ENCODE peak calls at places on chromosome 20, in eight cellular contexts. One of them, this sample, is unnamed.

GRCh38 chr20:57918546-57918945 is 208.7 kb upstream of the PMEPA1 start:
- DNase-seq in heart right ventricle: no peak
- DNase-seq in GM13976: no peak
- DNase-seq in stomach: no peak
- DNase-seq in fibroblast of lung: no peak
- DNase-seq in dorsolateral prefrontal cortex: no peak
- DNase-seq in neural crest cell: no peak
- DNase-seq in heart left ventricle: no peak
- DNase-seq in this sample: no peak

GRCh38 chr20:62977613-62978558 is 25.4 kb downstream of the SLC17A9 start:
- DNase-seq in heart right ventricle: no peak
- DNase-seq in heart left ventricle: no peak
- DNase-seq in fibroblast of lung: no peak
- DNase-seq in dorsolateral prefrontal cortex: no peak
- DNase-seq in GM13976: peak; percentile 87
- DNase-seq in neural crest cell: no peak
- DNase-seq in stomach: peak; percentile 60
- DNase-seq in this sample: no peak

GRCh38 chr20:57648878-57649616 is 28.8 kb upstream of the ZBP1 start:
- DNase-seq in GM13976: peak; percentile 6
- DNase-seq in neural crest cell: no peak
- DNase-seq in heart right ventricle: no peak
- DNase-seq in fibroblast of lung: no peak
- DNase-seq in stomach: no peak
- DNase-seq in heart left ventricle: no peak
- DNase-seq in dorsolateral prefrontal cortex: no peak
- DNase-seq in this sample: no peak

GRCh38 chr20:20894753-20895152 is 182.3 kb upstream of the RALGAPA2 start:
- DNase-seq in fibroblast of lung: no peak
- DNase-seq in dorsolateral prefrontal cortex: no peak
- DNase-seq in heart left ventricle: peak; percentile 43
- DNase-seq in stomach: no peak
- DNase-seq in GM13976: no peak
- DNase-seq in heart right ventricle: peak; percentile 33
- DNase-seq in neural crest cell: no peak
- DNase-seq in this sample: no peak

GRCh38 chr20:528923-529594 is 14.5 kb downstream of the CSNK2A1 start:
- DNase-seq in dorsolateral prefrontal cortex: no peak
- DNase-seq in GM13976: no peak
- DNase-seq in neural crest cell: no peak
- DNase-seq in fibroblast of lung: peak; percentile 83
- DNase-seq in stomach: no peak
- DNase-seq in heart right ventricle: no peak
- DNase-seq in heart left ventricle: no peak
- DNase-seq in this sample: no peak

GRCh38 chr20:63789836-63790571 is 41.1 kb downstream of the ZBTB46 start:
- DNase-seq in neural crest cell: no peak
- DNase-seq in heart right ventricle: no peak
- DNase-seq in dorsolateral prefrontal cortex: no peak
- DNase-seq in heart left ventricle: no peak
- DNase-seq in GM13976: no peak
- DNase-seq in fibroblast of lung: no peak
- DNase-seq in stomach: no peak
- DNase-seq in this sample: no peak

GRCh38 chr20:57669626-57670025 is 40.2 kb downstream of the PMEPA1 start:
- DNase-seq in stomach: no peak
- DNase-seq in GM13976: no peak
- DNase-seq in neural crest cell: no peak
- DNase-seq in dorsolateral prefrontal cortex: no peak
- DNase-seq in heart right ventricle: no peak
- DNase-seq in heart left ventricle: no peak
- DNase-seq in fibroblast of lung: no peak
- DNase-seq in this sample: no peak

GRCh38 chr20:54123587-54124180 is 50.1 kb downstream of the CYP24A1 start:
- DNase-seq in fibroblast of lung: peak; percentile 99
- DNase-seq in neural crest cell: no peak
- DNase-seq in dorsolateral prefrontal cortex: no peak
- DNase-seq in stomach: peak; percentile 84
- DNase-seq in heart left ventricle: no peak
- DNase-seq in heart right ventricle: no peak
- DNase-seq in GM13976: no peak
- DNase-seq in this sample: peak; percentile 14

GRCh38 chr20:18001131-18001921 is 32.5 kb downstream of the MGME1 start:
- DNase-seq in heart left ventricle: peak; percentile 21
- DNase-seq in neural crest cell: no peak
- DNase-seq in stomach: peak; percentile 75
- DNase-seq in heart right ventricle: peak; percentile 24
- DNase-seq in dorsolateral prefrontal cortex: peak; percentile 49
- DNase-seq in GM13976: no peak
- DNase-seq in fibroblast of lung: peak; percentile 83
- DNase-seq in this sample: no peak

GRCh38 chr20:32535316-32535952 is 49.7 kb downstream of the NOL4L start:
- DNase-seq in stomach: no peak
- DNase-seq in heart left ventricle: no peak
- DNase-seq in heart right ventricle: no peak
- DNase-seq in neural crest cell: no peak
- DNase-seq in fibroblast of lung: no peak
- DNase-seq in GM13976: no peak
- DNase-seq in dorsolateral prefrontal cortex: no peak
- DNase-seq in this sample: no peak

GRCh38 chr20:3731944-3732326 is 550 bp upstream of the HSPA12B start:
- DNase-seq in stomach: no peak
- DNase-seq in heart left ventricle: no peak
- DNase-seq in dorsolateral prefrontal cortex: no peak
- DNase-seq in fibroblast of lung: no peak
- DNase-seq in neural crest cell: no peak
- DNase-seq in GM13976: no peak
- DNase-seq in heart right ventricle: no peak
- DNase-seq in this sample: no peak

GRCh38 chr20:63580796-63581461 is 6.9 kb upstream of the HELZ2 start:
- DNase-seq in stomach: peak; percentile 53
- DNase-seq in neural crest cell: no peak
- DNase-seq in dorsolateral prefrontal cortex: no peak
- DNase-seq in heart right ventricle: no peak
- DNase-seq in fibroblast of lung: peak; percentile 41
- DNase-seq in GM13976: peak; percentile 85
- DNase-seq in heart left ventricle: no peak
- DNase-seq in this sample: no peak

GRCh38 chr20:58453391-58453790 is 61.8 kb downstream of the APCDD1L start:
- DNase-seq in dorsolateral prefrontal cortex: no peak
- DNase-seq in stomach: no peak
- DNase-seq in GM13976: no peak
- DNase-seq in fibroblast of lung: no peak
- DNase-seq in heart left ventricle: no peak
- DNase-seq in neural crest cell: no peak
- DNase-seq in heart right ventricle: no peak
- DNase-seq in this sample: no peak

GRCh38 chr20:17334866-17335412 is 108.1 kb downstream of the PCSK2 start:
- DNase-seq in fibroblast of lung: no peak
- DNase-seq in stomach: no peak
- DNase-seq in heart right ventricle: no peak
- DNase-seq in heart left ventricle: no peak
- DNase-seq in neural crest cell: no peak
- DNase-seq in dorsolateral prefrontal cortex: no peak
- DNase-seq in GM13976: no peak
- DNase-seq in this sample: no peak

GRCh38 chr20:14434379-14435136 is 97.1 kb upstream of the FLRT3 start:
- DNase-seq in dorsolateral prefrontal cortex: no peak
- DNase-seq in GM13976: no peak
- DNase-seq in stomach: no peak
- DNase-seq in heart left ventricle: no peak
- DNase-seq in neural crest cell: no peak
- DNase-seq in heart right ventricle: no peak
- DNase-seq in fibroblast of lung: no peak
- DNase-seq in this sample: no peak

GRCh38 chr20:47204008-47204745 is 152.3 kb downstream of the ZMYND8 start:
- DNase-seq in heart right ventricle: no peak
- DNase-seq in GM13976: no peak
- DNase-seq in heart left ventricle: no peak
- DNase-seq in dorsolateral prefrontal cortex: no peak
- DNase-seq in neural crest cell: no peak
- DNase-seq in stomach: peak; percentile 39
- DNase-seq in fibroblast of lung: peak; percentile 72
- DNase-seq in this sample: no peak

DNA sequence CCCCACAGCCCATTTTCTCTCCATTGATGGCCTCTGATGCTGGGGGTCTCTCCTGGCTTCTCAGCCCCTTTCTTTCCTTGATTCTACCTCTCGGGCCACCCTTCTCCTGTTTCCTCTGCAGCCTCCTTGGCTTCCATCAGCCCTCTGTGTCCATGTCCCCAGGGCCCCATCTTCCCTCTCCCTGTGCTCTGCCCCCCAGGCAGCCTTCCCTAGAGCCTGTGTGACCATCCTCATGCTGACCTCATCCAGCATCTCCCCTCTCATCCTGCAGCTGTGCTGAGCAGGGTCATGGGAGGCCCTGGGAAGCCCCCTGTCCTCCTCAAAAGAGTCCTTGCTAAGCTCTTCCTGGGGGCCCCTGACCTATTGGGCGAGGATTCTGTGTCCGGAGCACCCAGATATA is 73.4 kb upstream of the NNAT start:
- DNase-seq in GM13976: no peak
- DNase-seq in fibroblast of lung: no peak
- DNase-seq in heart right ventricle: no peak
- DNase-seq in neural crest cell: no peak
- DNase-seq in stomach: no peak
- DNase-seq in dorsolateral prefrontal cortex: no peak
- DNase-seq in heart left ventricle: no peak
- DNase-seq in this sample: no peak
- TF ChIP-seq CTCF in GM13976: no peak
- TF ChIP-seq CTCF in fibroblast of lung: no peak
- TF ChIP-seq CTCF in heart right ventricle: no peak
- TF ChIP-seq CTCF in neural crest cell: no peak
- TF ChIP-seq CTCF in stomach: no peak
- TF ChIP-seq CTCF in dorsolateral prefrontal cortex: no peak
- TF ChIP-seq CTCF in heart left ventricle: no peak
- TF ChIP-seq CTCF in this sample: no peak

DNA sequence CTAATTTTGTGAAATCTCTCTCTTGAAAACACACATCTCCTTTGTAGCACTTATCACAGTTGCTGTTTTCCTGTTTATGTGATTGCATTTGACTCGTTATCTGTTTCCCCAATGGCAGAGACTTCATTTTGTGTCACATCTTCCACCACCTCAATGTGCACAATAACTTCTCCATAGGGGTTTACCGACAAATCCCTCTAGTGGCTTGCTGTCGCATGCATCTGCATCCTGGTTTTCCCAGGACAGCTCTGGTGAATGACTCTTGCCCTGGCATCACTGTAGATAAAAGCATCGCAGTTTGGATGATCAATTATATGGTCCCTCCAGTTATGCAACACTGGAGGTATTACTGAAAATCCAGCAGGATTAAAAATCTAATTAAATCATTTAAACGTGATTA is 206.5 kb upstream of the BTBD3 start:
- DNase-seq in stomach: no peak
- DNase-seq in dorsolateral prefrontal cortex: no peak
- DNase-seq in neural crest cell: no peak
- DNase-seq in heart right ventricle: no peak
- DNase-seq in fibroblast of lung: no peak
- DNase-seq in GM13976: no peak
- DNase-seq in heart left ventricle: no peak
- DNase-seq in this sample: no peak
- TF ChIP-seq CTCF in stomach: no peak
- TF ChIP-seq CTCF in dorsolateral prefrontal cortex: no peak
- TF ChIP-seq CTCF in neural crest cell: no peak
- TF ChIP-seq CTCF in heart right ventricle: no peak
- TF ChIP-seq CTCF in fibroblast of lung: no peak
- TF ChIP-seq CTCF in GM13976: no peak
- TF ChIP-seq CTCF in heart left ventricle: no peak
- TF ChIP-seq CTCF in this sample: no peak

GRCh38 chr20:44606725-44607441 is 24.5 kb downstream of the PKIG start:
- DNase-seq in dorsolateral prefrontal cortex: no peak
- DNase-seq in heart left ventricle: no peak
- DNase-seq in fibroblast of lung: no peak
- DNase-seq in heart right ventricle: no peak
- DNase-seq in GM13976: no peak
- DNase-seq in neural crest cell: no peak
- DNase-seq in stomach: no peak
- DNase-seq in this sample: no peak

GRCh38 chr20:44613575-44613974 is 31.2 kb downstream of the PKIG start:
- DNase-seq in heart left ventricle: no peak
- DNase-seq in GM13976: no peak
- DNase-seq in neural crest cell: no peak
- DNase-seq in dorsolateral prefrontal cortex: no peak
- DNase-seq in stomach: no peak
- DNase-seq in heart right ventricle: no peak
- DNase-seq in fibroblast of lung: no peak
- DNase-seq in this sample: no peak

GRCh38 chr20:44610313-44610965 is 28.1 kb downstream of the PKIG start:
- DNase-seq in heart right ventricle: no peak
- DNase-seq in GM13976: no peak
- DNase-seq in neural crest cell: no peak
- DNase-seq in dorsolateral prefrontal cortex: no peak
- DNase-seq in fibroblast of lung: no peak
- DNase-seq in heart left ventricle: no peak
- DNase-seq in stomach: no peak
- DNase-seq in this sample: no peak

GRCh38 chr20:44609006-44609510 is 26.7 kb downstream of the PKIG start:
- DNase-seq in heart left ventricle: no peak
- DNase-seq in dorsolateral prefrontal cortex: no peak
- DNase-seq in heart right ventricle: no peak
- DNase-seq in GM13976: no peak
- DNase-seq in neural crest cell: no peak
- DNase-seq in fibroblast of lung: no peak
- DNase-seq in stomach: no peak
- DNase-seq in this sample: no peak

GRCh38 chr20:44609511-44610312 is 27.3 kb downstream of the PKIG start:
- DNase-seq in stomach: peak; percentile 91
- DNase-seq in neural crest cell: peak; percentile 94
- DNase-seq in dorsolateral prefrontal cortex: peak; percentile 89
- DNase-seq in heart right ventricle: peak; percentile 92
- DNase-seq in GM13976: peak; percentile 82
- DNase-seq in fibroblast of lung: peak; percentile 73
- DNase-seq in heart left ventricle: peak; percentile 89
- DNase-seq in this sample: peak; percentile 87
- TF ChIP-seq CTCF in stomach: peak; percentile 98
- TF ChIP-seq CTCF in neural crest cell: peak; percentile 99
- TF ChIP-seq CTCF in dorsolateral prefrontal cortex: peak; percentile 98
- TF ChIP-seq CTCF in heart right ventricle: peak; percentile 99
- TF ChIP-seq CTCF in GM13976: peak; percentile 91
- TF ChIP-seq CTCF in fibroblast of lung: peak; percentile 99
- TF ChIP-seq CTCF in heart left ventricle: peak; percentile 97
- TF ChIP-seq CTCF in this sample: peak; percentile 95

GRCh38 chr20:36593347-36593746 is 12.2 kb upstream of the RAB5IF start:
- DNase-seq in fibroblast of lung: no peak
- DNase-seq in GM13976: no peak
- DNase-seq in heart right ventricle: no peak
- DNase-seq in dorsolateral prefrontal cortex: no peak
- DNase-seq in neural crest cell: no peak
- DNase-seq in heart left ventricle: no peak
- DNase-seq in stomach: no peak
- DNase-seq in this sample: no peak

GRCh38 chr20:36591281-36591680 is 14.3 kb upstream of the RAB5IF start:
- DNase-seq in stomach: no peak
- DNase-seq in GM13976: no peak
- DNase-seq in fibroblast of lung: no peak
- DNase-seq in heart right ventricle: no peak
- DNase-seq in neural crest cell: no peak
- DNase-seq in heart left ventricle: no peak
- DNase-seq in dorsolateral prefrontal cortex: no peak
- DNase-seq in this sample: no peak

GRCh38 chr20:36587388-36588136 is 14.2 kb downstream of the TGIF2 start:
- DNase-seq in heart right ventricle: no peak
- DNase-seq in fibroblast of lung: no peak
- DNase-seq in dorsolateral prefrontal cortex: no peak
- DNase-seq in neural crest cell: no peak
- DNase-seq in heart left ventricle: no peak
- DNase-seq in GM13976: peak; percentile 6
- DNase-seq in stomach: no peak
- DNase-seq in this sample: no peak

GRCh38 chr20:36591854-36592641 is 13.5 kb upstream of the RAB5IF start:
- DNase-seq in dorsolateral prefrontal cortex: no peak
- DNase-seq in neural crest cell: no peak
- DNase-seq in heart right ventricle: peak; percentile 32
- DNase-seq in GM13976: no peak
- DNase-seq in fibroblast of lung: no peak
- DNase-seq in stomach: no peak
- DNase-seq in heart left ventricle: no peak
- DNase-seq in this sample: no peak
- TF ChIP-seq CTCF in dorsolateral prefrontal cortex: peak; percentile 51
- TF ChIP-seq CTCF in neural crest cell: peak; percentile 42
- TF ChIP-seq CTCF in heart right ventricle: peak; percentile 63
- TF ChIP-seq CTCF in GM13976: peak; percentile 49
- TF ChIP-seq CTCF in fibroblast of lung: peak; percentile 27
- TF ChIP-seq CTCF in stomach: no peak
- TF ChIP-seq CTCF in heart left ventricle: peak; percentile 49
- TF ChIP-seq CTCF in this sample: no peak

This sample was measured in progenitor cell of endocrine pancreas.